ENCODE peak calls at places on chromosomes 1 and 21, in eight cellular contexts. Z is right atrium auricular region, G is heart left ventricle, N is tibial artery, C is breast epithelium, M is OCI-LY7, F is adrenal gland, U is ovary. B is an unnamed sample.
A peak's percentile ranks its signal among the peaks of the same experiment; 100 is the strongest.

GRCh38 chr1:184222561-184223157 is 164.2 kb upstream of the C1orf21 start:
- DNase-seq in U (peak; percentile 40), F (peak; percentile 79), C (no peak), Z (no peak), M (peak; percentile 39), N (peak; percentile 70), G (peak; percentile 48), B (peak; percentile 42)

GRCh38 chr1:36134805-36135339 is 9.8 kb upstream of the COL8A2 start:
- DNase-seq in C (peak; percentile 45), U (peak; percentile 58), F (peak; percentile 75), Z (no peak), N (peak; percentile 81), M (peak; percentile 60), G (peak; percentile 36), B (peak; percentile 68)

GRCh38 chr1:24635195-24635843 is 7.8 kb upstream of the SRRM1 start:
- DNase-seq in C (no peak), N (no peak), Z (no peak), G (peak; percentile 9), U (no peak), F (no peak), M (peak; percentile 86), B (no peak)

GRCh38 chr1:38455829-38456563 is 403.6 kb downstream of the RRAGC start:
- DNase-seq in N (no peak), F (peak; percentile 24), M (no peak), Z (no peak), U (no peak), G (no peak), C (no peak), B (peak; percentile 77)

GRCh38 chr1:59204001-59204400 is 92.9 kb upstream of the FGGY start:
- DNase-seq in C (peak; percentile 27), N (peak; percentile 86), U (no peak), M (no peak), F (peak; percentile 37), Z (peak; percentile 69), G (peak; percentile 42), B (no peak)

GRCh38 chr1:81458186-81458585 is 342.5 kb upstream of the ADGRL2 start:
- DNase-seq in G (no peak), F (no peak), U (no peak), Z (no peak), N (no peak), C (no peak), M (no peak), B (no peak)

GRCh38 chr1:156870734-156871133 is 10.1 kb downstream of the NTRK1 start:
- DNase-seq in Z (no peak), N (no peak), C (no peak), F (no peak), U (no peak), M (no peak), G (no peak), B (no peak)

GRCh38 chr1:152410599-152410998 is 3.5 kb downstream of the CRNN start:
- DNase-seq in N (no peak), M (no peak), F (no peak), G (no peak), C (peak; percentile 33), U (no peak), Z (no peak), B (no peak)

GRCh38 chr1:8458607-8459006 is 140.7 kb downstream of the SLC45A1 start:
- DNase-seq in Z (no peak), C (no peak), U (no peak), G (no peak), N (no peak), F (no peak), M (peak; percentile 34), B (no peak)

GRCh38 chr1:117339866-117340357 is 27.3 kb upstream of the MAN1A2 start:
- DNase-seq in M (peak; percentile 17), N (no peak), Z (no peak), C (peak; percentile 38), G (no peak), F (no peak), U (no peak), B (peak; percentile 44)

GRCh38 chr1:27099154-27099903 is 55.6 kb downstream of the SLC9A1 start:
- DNase-seq in N (peak; percentile 94), U (peak; percentile 78), C (peak; percentile 51), Z (peak; percentile 85), M (peak; percentile 34), G (peak; percentile 76), F (peak; percentile 73), B (peak; percentile 80)

GRCh38 chr1:48038273-48038767 is 41.1 kb upstream of the TRABD2B start:
- DNase-seq in G (no peak), Z (no peak), C (no peak), F (no peak), M (no peak), N (no peak), U (no peak), B (no peak)

GRCh38 chr21:45299026-45299863 is 11.6 kb upstream of the POFUT2 start:
- DNase-seq in N (peak; percentile 91), Z (peak; percentile 89), F (peak; percentile 15), G (peak; percentile 69), U (peak; percentile 39), M (no peak), C (no peak), B (no peak)

GRCh38 chr21:45295576-45296365 is 8.1 kb upstream of the POFUT2 start:
- DNase-seq in M (no peak), U (peak; percentile 49), N (peak; percentile 66), C (peak; percentile 13), F (peak; percentile 67), G (peak; percentile 17), Z (peak; percentile 58), B (no peak)

GRCh38 chr21:45296638-45297037 is 8.9 kb upstream of the POFUT2 start:
- DNase-seq in C (no peak), F (no peak), N (no peak), M (no peak), Z (no peak), G (no peak), U (peak; percentile 27), B (no peak)

GRCh38 chr21:45297329-45297728 is 9.6 kb upstream of the POFUT2 start:
- DNase-seq in U (peak; percentile 27), F (no peak), N (no peak), M (no peak), C (no peak), Z (no peak), G (no peak), B (no peak)

DNA sequence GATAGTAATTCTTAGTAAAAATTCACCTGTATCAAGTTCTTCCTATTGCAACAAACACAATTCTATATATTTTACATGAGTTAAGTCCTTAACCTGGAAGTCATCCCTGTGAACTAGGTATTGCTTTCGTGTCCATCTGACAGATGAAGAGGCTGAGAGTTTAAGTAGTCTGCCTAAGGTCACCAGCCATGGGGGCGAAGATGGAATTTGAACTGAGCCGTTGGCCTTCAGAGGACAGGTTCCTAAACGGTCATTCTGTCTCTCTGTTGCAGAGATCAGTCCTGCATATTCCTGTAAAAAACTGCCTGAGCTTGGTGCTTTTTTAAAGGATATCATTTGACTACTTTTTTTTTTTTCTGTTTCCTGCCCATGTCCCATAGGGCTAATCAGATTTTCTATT is 10.2 kb upstream of the POFUT2 start:
- DNase-seq in F (no peak), G (no peak), N (no peak), U (no peak), M (no peak), Z (no peak), C (no peak), B (no peak)
- H3K27ac ChIP-seq in F (no peak overlapping the region), G (no peak overlapping the region), N (peak overlapping the region; percentile 94), U (no peak overlapping the region), M (no peak overlapping the region), Z (peak overlapping the region; percentile 25), C (no peak overlapping the region), B (no peak overlapping the region)

GRCh38 chr1:228267962-228268890 is 60.4 kb downstream of the OBSCN start:
- DNase-seq in N (no peak), Z (no peak), G (peak; percentile 60), F (no peak), U (no peak), C (no peak), M (no peak), B (no peak)

GRCh38 chr1:228263636-228264035 is 55.8 kb downstream of the OBSCN start:
- DNase-seq in F (no peak), M (no peak), C (no peak), G (no peak), N (no peak), Z (no peak), U (no peak), B (no peak)

GRCh38 chr1:228262475-228262874 is 54.6 kb downstream of the OBSCN start:
- DNase-seq in U (no peak), Z (no peak), G (no peak), C (no peak), N (no peak), F (no peak), M (no peak), B (no peak)

GRCh38 chr1:228264100-228264816 is 56.4 kb downstream of the OBSCN start:
- DNase-seq in Z (no peak), N (no peak), M (no peak), C (no peak), G (no peak), U (no peak), F (no peak), B (no peak)

DNA sequence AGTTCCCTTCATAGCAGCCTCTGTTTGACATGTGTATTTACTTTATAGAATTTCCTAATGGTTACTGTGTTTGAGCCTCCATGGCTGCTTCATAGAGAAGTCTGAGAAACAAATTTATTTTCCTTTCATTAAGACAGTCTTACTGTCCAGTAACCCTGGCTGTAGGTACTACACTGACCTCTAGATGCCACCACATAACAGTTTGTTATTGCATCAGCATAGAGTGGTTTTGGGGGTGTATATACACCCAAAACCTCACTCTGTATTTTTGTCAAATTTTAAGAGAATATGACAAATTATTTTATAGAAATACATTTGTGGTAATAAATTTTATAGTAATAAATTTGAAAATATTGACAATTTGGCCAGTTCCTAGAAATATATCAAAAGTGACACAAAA is 57.3 kb downstream of the OBSCN start:
- DNase-seq in F (no peak), C (no peak), Z (no peak), N (no peak), G (no peak), M (peak; percentile 14), U (no peak), B (no peak)
- TF ChIP-seq CTCF in F (peak; percentile 14), C (no peak), Z (no peak), N (no peak), G (no peak), M (peak; percentile 57), U (no peak), B (no peak)

GRCh38 chr1:203860396-203860951 is 925 bp upstream of the SNRPE start:
- DNase-seq in M (no peak), N (no peak), U (peak; percentile 42), G (no peak), F (peak; percentile 74), Z (no peak), C (peak; percentile 87), B (peak; percentile 43)
- H3K27ac ChIP-seq in M (no peak overlapping the region), N (peak overlapping the region; percentile 30), U (no peak overlapping the region), G (no peak overlapping the region), F (peak overlapping the region; percentile 71), Z (no peak overlapping the region), C (peak overlapping the region; percentile 80), B (peak overlapping the region; percentile 64)

DNA sequence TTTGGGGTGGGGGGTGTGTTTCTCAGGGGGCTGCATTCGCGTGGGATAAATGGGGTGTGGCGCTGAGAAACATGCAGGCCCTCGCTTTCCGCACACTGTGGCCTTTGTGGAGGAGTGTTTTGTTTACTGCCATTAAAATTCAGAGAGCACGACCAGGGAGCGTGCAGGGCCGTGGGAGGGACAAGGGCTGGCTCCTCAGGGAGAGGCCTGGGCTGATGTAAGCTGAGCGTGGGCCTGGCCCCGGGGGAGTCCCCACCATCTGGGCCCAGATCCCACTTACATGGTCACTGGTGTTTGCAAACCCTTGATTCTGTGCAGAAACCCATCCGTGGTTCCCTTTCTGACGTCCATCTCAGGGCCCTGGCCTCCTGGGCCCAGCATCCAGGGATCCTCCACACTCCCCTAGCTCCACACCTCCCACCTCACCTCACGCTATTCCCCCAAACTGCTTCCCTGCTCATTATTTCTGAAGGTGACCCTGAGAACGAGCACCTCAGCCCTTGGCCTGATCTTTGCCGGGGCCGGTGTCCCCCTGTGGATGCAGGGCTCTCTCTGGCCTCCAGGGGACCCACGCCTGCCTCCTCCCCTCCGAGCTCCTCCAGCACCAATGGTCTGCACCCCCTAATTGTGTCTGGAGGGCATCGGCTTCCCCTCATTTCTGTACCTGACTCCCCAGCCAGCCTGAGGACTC is 92.5 kb upstream of the SIM2 start:
- DNase-seq in N (no peak), M (no peak), C (no peak), U (no peak), Z (no peak), G (no peak), F (no peak), B (no peak)
- TF ChIP-seq CTCF in N (no peak), M (no peak), C (no peak), U (no peak), Z (no peak), G (no peak), F (no peak), B (peak; percentile 49)

B was measured in WERI-Rb-1.